ENCODE peak calls at places on chromosomes 7 and 10, in eight cellular contexts. O is CD8-positive, alpha-beta T cell; Q is heart left ventricle; T is mesendoderm; W is astrocyte of the spinal cord; D is A673; C is Peyer's patch; B is transverse colon. Y is an unnamed sample.

GRCh38 chr10:108597657-108598319 is 1325.5 kb downstream of the XPNPEP1 start:
- DNase-seq in O (no peak), Q (no peak), T (peak; percentile 31), W (no peak), D (no peak), C (no peak), B (no peak), Y (no peak)

GRCh38 chr7:2387897-2388636 is 15.3 kb upstream of the CHST12 start:
- DNase-seq in O (no peak), Q (peak; percentile 76), T (no peak), W (no peak), D (no peak), C (no peak), B (no peak), Y (no peak)

GRCh38 chr10:33136271-33136670 is 178.2 kb upstream of the ITGB1 start:
- DNase-seq in O (no peak), Q (no peak), T (no peak), W (peak; percentile 75), D (no peak), C (no peak), B (no peak), Y (no peak)

GRCh38 chr7:4430227-4430626 is 251.9 kb upstream of the FOXK1 start:
- DNase-seq in O (no peak), Q (no peak), T (no peak), W (no peak), D (no peak), C (no peak), B (no peak), Y (no peak)

GRCh38 chr7:77327932-77328628 is 88.1 kb downstream of the GSAP start:
- DNase-seq in O (no peak), Q (peak; percentile 27), T (no peak), W (no peak), D (no peak), C (no peak), B (no peak), Y (no peak)

GRCh38 chr10:119701861-119702260 is 24.0 kb upstream of the INPP5F start:
- DNase-seq in O (no peak), Q (no peak), T (no peak), W (peak; percentile 27), D (no peak), C (no peak), B (no peak), Y (no peak)

GRCh38 chr7:138328215-138328614 is 131.8 kb upstream of the TRIM24 start:
- DNase-seq in O (no peak), Q (no peak), T (peak; percentile 80), W (no peak), D (no peak), C (no peak), B (no peak), Y (no peak)

GRCh38 chr7:22357311-22358175 is 589 bp upstream of the RAPGEF5 start:
- DNase-seq in O (no peak), Q (no peak), T (peak; percentile 61), W (peak; percentile 18), D (no peak), C (no peak), B (peak; percentile 58), Y (no peak)

GRCh38 chr7:18341756-18342155 is 153.8 kb upstream of the HDAC9 start:
- DNase-seq in O (no peak), Q (no peak), T (no peak), W (no peak), D (no peak), C (no peak), B (no peak), Y (no peak)

GRCh38 chr10:30503700-30504462 is 69.9 kb downstream of the MAP3K8 start:
- DNase-seq in O (no peak), Q (no peak), T (no peak), W (no peak), D (no peak), C (no peak), B (no peak), Y (no peak)

DNA sequence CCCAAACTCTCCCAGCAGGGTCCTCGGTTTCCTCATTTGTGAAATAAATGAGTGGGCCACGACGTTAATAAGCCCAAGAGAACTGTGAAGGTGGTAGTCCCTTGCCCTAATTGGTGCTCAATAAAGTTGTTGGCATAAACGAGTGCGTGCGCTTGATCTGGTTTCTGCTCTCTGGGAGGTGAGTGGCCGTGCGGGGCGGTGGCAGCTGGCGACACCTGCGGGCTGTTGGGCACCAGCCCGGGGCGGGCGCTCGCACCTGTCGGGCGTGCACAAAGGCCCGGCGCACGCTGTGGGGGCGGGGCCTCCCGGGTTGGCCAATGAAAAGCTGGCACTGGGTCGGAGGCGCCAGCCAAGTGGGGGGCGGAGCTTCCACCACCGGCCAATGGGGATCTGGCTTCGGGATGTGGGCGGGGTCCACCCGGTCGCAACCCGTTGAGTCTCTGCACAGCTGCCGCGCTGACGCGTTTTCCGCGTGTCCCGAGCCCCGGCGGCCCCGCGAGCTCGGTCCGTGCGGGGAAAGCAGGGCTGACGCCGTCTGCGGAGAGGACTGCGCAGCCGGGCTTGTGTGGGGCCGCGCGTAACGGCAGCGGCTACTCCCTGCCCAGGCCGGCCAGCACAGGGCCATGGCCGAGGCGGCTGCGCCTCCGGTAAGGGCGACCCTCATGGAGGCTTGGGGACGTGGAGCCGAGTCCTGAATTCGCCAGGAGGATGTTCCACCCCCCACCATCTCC is 23.0 kb downstream of the ZNF783 start:
- DNase-seq in O (peak; percentile 96), Q (peak; percentile 96), T (peak; percentile 94), W (peak; percentile 87), D (peak; percentile 94), C (peak; percentile 97), B (peak; percentile 99), Y (peak; percentile 70)
- H3K4me3 ChIP-seq in O (peak overlapping the region; percentile 45), Q (peak overlapping the region; percentile 62), T (peak overlapping the region; percentile 76), W (peak overlapping the region; percentile 61), D (peak overlapping the region; percentile 57), C (peak overlapping the region; percentile 44), B (peak overlapping the region; percentile 61), Y (peak overlapping the region; percentile 70)

GRCh38 chr10:94097656-94098055 is 103.9 kb downstream of the PLCE1 start:
- DNase-seq in O (no peak), Q (no peak), T (no peak), W (no peak), D (no peak), C (no peak), B (no peak), Y (no peak)
- H3K4me3 ChIP-seq in O (no peak overlapping the region), Q (no peak overlapping the region), T (no peak overlapping the region), W (no peak overlapping the region), D (no peak overlapping the region), C (no peak overlapping the region), B (no peak overlapping the region), Y (no peak overlapping the region)

GRCh38 chr7:80089341-80089740 is 45.3 kb upstream of the GNAI1 start:
- DNase-seq in O (no peak), Q (no peak), T (no peak), W (no peak), D (no peak), C (no peak), B (no peak), Y (no peak)
- H3K4me3 ChIP-seq in O (no peak overlapping the region), Q (no peak overlapping the region), T (no peak overlapping the region), W (no peak overlapping the region), D (no peak overlapping the region), C (no peak overlapping the region), B (no peak overlapping the region), Y (no peak overlapping the region)

GRCh38 chr7:33685488-33685887 is 219.9 kb upstream of the BMPER start:
- DNase-seq in O (no peak), Q (no peak), T (no peak), W (no peak), D (no peak), C (no peak), B (no peak), Y (no peak)
- H3K4me3 ChIP-seq in O (no peak overlapping the region), Q (no peak overlapping the region), T (no peak overlapping the region), W (no peak overlapping the region), D (no peak overlapping the region), C (no peak overlapping the region), B (no peak overlapping the region), Y (no peak overlapping the region)

DNA sequence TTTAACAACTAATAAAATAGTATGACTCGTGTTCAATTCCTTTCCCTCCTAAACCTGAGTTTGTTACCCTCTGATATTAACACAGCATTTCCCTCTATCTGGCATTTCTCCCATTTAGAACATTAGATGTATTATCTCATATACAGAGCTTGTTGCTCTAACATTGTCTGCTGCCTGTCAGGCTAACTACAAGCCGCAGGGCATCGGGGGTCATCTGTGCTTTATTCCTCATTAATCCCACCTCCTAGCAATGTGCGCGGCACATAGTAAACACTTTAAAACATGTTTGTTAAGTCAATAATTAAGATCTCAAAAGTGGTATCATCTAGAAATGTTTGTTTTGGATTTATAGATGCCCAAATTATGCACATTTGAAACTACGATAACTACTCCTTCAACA is 52.9 kb upstream of the NEBL start:
- DNase-seq in O (no peak), Q (no peak), T (no peak), W (no peak), D (no peak), C (no peak), B (no peak), Y (no peak)
- H3K4me3 ChIP-seq in O (no peak overlapping the region), Q (no peak overlapping the region), T (no peak overlapping the region), W (no peak overlapping the region), D (no peak overlapping the region), C (no peak overlapping the region), B (no peak overlapping the region), Y (no peak overlapping the region)

GRCh38 chr10:112175409-112175808 is 8.2 kb downstream of the GPAM start:
- DNase-seq in O (no peak), Q (no peak), T (no peak), W (no peak), D (no peak), C (no peak), B (no peak), Y (no peak)
- H3K4me3 ChIP-seq in O (no peak overlapping the region), Q (no peak overlapping the region), T (no peak overlapping the region), W (no peak overlapping the region), D (no peak overlapping the region), C (no peak overlapping the region), B (no peak overlapping the region), Y (no peak overlapping the region)